ENCODE peak calls at places on chromosome 19, in seven cellular contexts. One of them, this sample, is unnamed.

GRCh38 chr19:32164384-32164992 is 180.9 kb upstream of the ZNF507 start:
- DNase-seq in tibial artery: no peak
- DNase-seq in AG10803: no peak
- DNase-seq in DND-41: no peak
- DNase-seq in adrenal gland: no peak
- DNase-seq in BE2C: no peak
- DNase-seq in lung: no peak
- DNase-seq in this sample: no peak

GRCh38 chr19:39929750-39930149 is 4.7 kb downstream of the FCGBP start:
- DNase-seq in tibial artery: no peak
- DNase-seq in AG10803: no peak
- DNase-seq in DND-41: no peak
- DNase-seq in adrenal gland: no peak
- DNase-seq in BE2C: no peak
- DNase-seq in lung: no peak
- DNase-seq in this sample: no peak

GRCh38 chr19:33299061-33299665 is 3.2 kb downstream of the CEBPA start:
- DNase-seq in tibial artery: no peak
- DNase-seq in AG10803: no peak
- DNase-seq in DND-41: no peak
- DNase-seq in adrenal gland: no peak
- DNase-seq in BE2C: no peak
- DNase-seq in lung: no peak
- DNase-seq in this sample: no peak

GRCh38 chr19:8262431-8262830 is 45.7 kb downstream of the CD320 start:
- DNase-seq in tibial artery: peak
- DNase-seq in AG10803: no peak
- DNase-seq in DND-41: no peak
- DNase-seq in adrenal gland: peak
- DNase-seq in BE2C: no peak
- DNase-seq in lung: no peak
- DNase-seq in this sample: peak

GRCh38 chr19:6333439-6333838 is at the start of gene ACER1:
- DNase-seq in tibial artery: no peak
- DNase-seq in AG10803: no peak
- DNase-seq in DND-41: no peak
- DNase-seq in adrenal gland: no peak
- DNase-seq in BE2C: no peak
- DNase-seq in lung: no peak
- DNase-seq in this sample: no peak

GRCh38 chr19:28847468-28847867 is 365.5 kb downstream of the UQCRFS1 start:
- DNase-seq in tibial artery: no peak
- DNase-seq in AG10803: peak
- DNase-seq in DND-41: no peak
- DNase-seq in adrenal gland: no peak
- DNase-seq in BE2C: no peak
- DNase-seq in lung: no peak
- DNase-seq in this sample: no peak

GRCh38 chr19:33260628-33261418 is 35.2 kb upstream of the SLC7A10 start:
- DNase-seq in tibial artery: no peak
- DNase-seq in AG10803: no peak
- DNase-seq in DND-41: peak
- DNase-seq in adrenal gland: no peak
- DNase-seq in BE2C: no peak
- DNase-seq in lung: no peak
- DNase-seq in this sample: no peak

GRCh38 chr19:31096047-31096446 is 253.2 kb downstream of the TSHZ3 start:
- DNase-seq in tibial artery: no peak
- DNase-seq in AG10803: no peak
- DNase-seq in DND-41: no peak
- DNase-seq in adrenal gland: no peak
- DNase-seq in BE2C: no peak
- DNase-seq in lung: no peak
- DNase-seq in this sample: no peak

GRCh38 chr19:5138606-5139594 is 170.0 kb downstream of the KDM4B start:
- DNase-seq in tibial artery: no peak
- DNase-seq in AG10803: peak
- DNase-seq in DND-41: peak
- DNase-seq in adrenal gland: no peak
- DNase-seq in BE2C: peak
- DNase-seq in lung: peak
- DNase-seq in this sample: peak

GRCh38 chr19:3108775-3109174 is 14.6 kb downstream of the GNA11 start:
- DNase-seq in tibial artery: no peak
- DNase-seq in AG10803: peak
- DNase-seq in DND-41: peak
- DNase-seq in adrenal gland: peak
- DNase-seq in BE2C: peak
- DNase-seq in lung: peak
- DNase-seq in this sample: peak

GRCh38 chr19:41998246-41999020 is 4.4 kb upstream of the ATP1A3 start:
- DNase-seq in tibial artery: no peak
- DNase-seq in AG10803: peak
- DNase-seq in DND-41: no peak
- DNase-seq in adrenal gland: peak
- DNase-seq in BE2C: peak
- DNase-seq in lung: no peak
- DNase-seq in this sample: peak

GRCh38 chr19:28859811-28860210 is 353.1 kb downstream of the UQCRFS1 start:
- DNase-seq in tibial artery: no peak
- DNase-seq in AG10803: no peak
- DNase-seq in DND-41: no peak
- DNase-seq in adrenal gland: no peak
- DNase-seq in BE2C: no peak
- DNase-seq in lung: no peak
- DNase-seq in this sample: no peak

GRCh38 chr19:16594131-16594586 is 21.9 kb upstream of the SLC35E1 start:
- DNase-seq in tibial artery: no peak
- DNase-seq in AG10803: no peak
- DNase-seq in DND-41: peak
- DNase-seq in adrenal gland: no peak
- DNase-seq in BE2C: no peak
- DNase-seq in lung: no peak
- DNase-seq in this sample: peak

GRCh38 chr19:39546599-39546998 is 6.6 kb upstream of the EID2 start:
- DNase-seq in tibial artery: no peak
- DNase-seq in AG10803: no peak
- DNase-seq in DND-41: no peak
- DNase-seq in adrenal gland: no peak
- DNase-seq in BE2C: no peak
- DNase-seq in lung: no peak
- DNase-seq in this sample: no peak

GRCh38 chr19:33763661-33764343 is 32.9 kb upstream of the KCTD15 start:
- DNase-seq in tibial artery: no peak
- DNase-seq in AG10803: no peak
- DNase-seq in DND-41: no peak
- DNase-seq in adrenal gland: no peak
- DNase-seq in BE2C: peak
- DNase-seq in lung: no peak
- DNase-seq in this sample: no peak

GRCh38 chr19:3095375-3096191 is 1.4 kb downstream of the GNA11 start:
- DNase-seq in tibial artery: no peak
- DNase-seq in AG10803: no peak
- DNase-seq in DND-41: peak
- DNase-seq in adrenal gland: peak
- DNase-seq in BE2C: no peak
- DNase-seq in lung: no peak
- DNase-seq in this sample: no peak

GRCh38 chr19:2575734-2576481 is 100.0 kb downstream of the GADD45B start:
- DNase-seq in tibial artery: peak
- DNase-seq in AG10803: peak
- DNase-seq in DND-41: no peak
- DNase-seq in adrenal gland: no peak
- DNase-seq in BE2C: peak
- DNase-seq in lung: no peak
- DNase-seq in this sample: no peak

GRCh38 chr19:48726573-48726972 is 7.0 kb upstream of the MAMSTR start:
- DNase-seq in tibial artery: no peak
- DNase-seq in AG10803: no peak
- DNase-seq in DND-41: peak
- DNase-seq in adrenal gland: no peak
- DNase-seq in BE2C: no peak
- DNase-seq in lung: no peak
- DNase-seq in this sample: no peak

GRCh38 chr19:15466851-15467733 is 2.7 kb upstream of the RASAL3 start:
- DNase-seq in tibial artery: no peak
- DNase-seq in AG10803: peak
- DNase-seq in DND-41: peak
- DNase-seq in adrenal gland: no peak
- DNase-seq in BE2C: no peak
- DNase-seq in lung: no peak
- DNase-seq in this sample: no peak

GRCh38 chr19:5137114-5137513 is 168.2 kb downstream of the KDM4B start:
- DNase-seq in tibial artery: no peak
- DNase-seq in AG10803: no peak
- DNase-seq in DND-41: no peak
- DNase-seq in adrenal gland: no peak
- DNase-seq in BE2C: no peak
- DNase-seq in lung: no peak
- DNase-seq in this sample: no peak

DNA sequence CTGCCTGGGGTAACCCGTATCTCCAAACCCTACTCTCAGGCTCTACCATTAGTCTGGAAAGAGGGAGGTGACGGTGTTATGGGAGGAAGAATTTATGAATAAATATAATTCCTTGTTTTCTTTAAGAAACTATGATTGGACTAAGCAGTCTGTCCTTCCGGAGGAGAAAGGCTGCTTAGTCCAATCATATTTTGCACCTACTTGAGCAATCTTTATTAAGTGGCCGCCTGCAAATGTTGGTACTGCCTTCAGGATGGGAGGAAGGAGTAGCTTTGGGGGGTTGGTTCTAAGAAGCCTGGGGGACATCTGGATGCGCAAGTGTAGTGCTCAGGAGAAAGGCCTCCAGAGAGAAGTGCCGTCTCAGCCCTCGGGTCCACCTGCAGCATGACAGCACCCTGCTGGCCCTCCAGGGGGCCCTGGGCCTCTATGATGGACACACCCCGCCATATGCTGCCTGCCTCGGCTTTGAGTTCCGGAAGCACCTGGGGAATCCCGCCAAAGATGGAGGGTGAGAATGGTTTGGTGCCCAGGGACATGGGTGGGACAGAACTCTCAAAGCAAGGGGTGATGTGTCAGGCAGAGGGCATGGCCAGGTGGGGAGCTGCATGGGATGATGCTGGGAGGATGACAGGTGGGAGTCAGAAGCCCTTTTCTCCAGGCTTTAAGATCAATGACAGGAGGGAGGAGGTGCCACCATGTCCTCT is 4.0 kb downstream of the ACP4 start:
- DNase-seq in tibial artery: no peak
- DNase-seq in AG10803: no peak
- DNase-seq in DND-41: peak
- DNase-seq in adrenal gland: no peak
- DNase-seq in BE2C: peak
- DNase-seq in lung: no peak
- DNase-seq in this sample: no peak
- TF ChIP-seq CTCF in tibial artery: no peak
- TF ChIP-seq CTCF in AG10803: no peak
- TF ChIP-seq CTCF in DND-41: peak
- TF ChIP-seq CTCF in adrenal gland: no peak
- TF ChIP-seq CTCF in BE2C: peak
- TF ChIP-seq CTCF in lung: no peak
- TF ChIP-seq CTCF in this sample: no peak

GRCh38 chr19:10380311-10381102 is at the start of gene TYK2:
- DNase-seq in tibial artery: peak
- DNase-seq in AG10803: peak
- DNase-seq in DND-41: peak
- DNase-seq in adrenal gland: peak
- DNase-seq in BE2C: peak
- DNase-seq in lung: peak
- DNase-seq in this sample: peak
- TF ChIP-seq CTCF in tibial artery: no peak
- TF ChIP-seq CTCF in AG10803: no peak
- TF ChIP-seq CTCF in DND-41: no peak
- TF ChIP-seq CTCF in adrenal gland: no peak
- TF ChIP-seq CTCF in BE2C: no peak
- TF ChIP-seq CTCF in lung: no peak
- TF ChIP-seq CTCF in this sample: no peak

DNA sequence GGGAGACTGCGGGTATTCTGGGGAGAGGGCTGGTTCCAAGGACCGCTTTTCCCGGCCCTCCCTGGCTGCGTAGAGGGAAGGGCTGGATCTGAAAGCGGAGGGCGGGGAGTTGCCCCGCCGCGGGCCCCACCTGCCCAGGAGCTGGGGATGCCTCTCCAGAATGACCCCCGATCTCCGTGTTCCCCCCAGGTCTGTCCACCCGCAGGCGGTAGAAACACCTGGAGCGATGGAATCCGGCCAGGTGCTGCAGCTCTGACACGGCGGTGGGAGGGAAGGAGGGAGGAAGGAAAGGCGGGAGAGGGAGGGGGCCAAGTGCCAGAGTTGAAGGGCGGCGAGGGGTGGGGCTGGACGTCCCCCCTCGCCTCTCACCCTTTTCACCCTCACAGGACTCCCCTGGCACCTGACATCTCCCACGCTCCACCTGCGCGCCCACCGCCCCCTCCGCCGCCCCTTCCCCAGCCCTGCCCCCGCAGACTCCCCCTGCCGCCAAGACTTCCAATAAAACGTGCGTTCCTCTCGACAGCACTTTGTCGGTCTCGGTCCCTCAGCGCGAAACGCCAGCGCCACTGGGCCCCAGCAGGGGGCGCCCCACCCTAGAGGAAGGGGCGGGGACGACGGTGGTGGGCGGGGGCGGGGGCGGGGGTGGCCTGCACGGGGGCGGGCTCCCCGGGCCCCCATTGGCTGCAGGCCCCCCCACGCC is 374 bp upstream of the FXYD7 start:
- DNase-seq in tibial artery: no peak
- DNase-seq in AG10803: no peak
- DNase-seq in DND-41: peak
- DNase-seq in adrenal gland: peak
- DNase-seq in BE2C: peak
- DNase-seq in lung: no peak
- DNase-seq in this sample: peak
- TF ChIP-seq CTCF in tibial artery: peak
- TF ChIP-seq CTCF in AG10803: peak
- TF ChIP-seq CTCF in DND-41: peak
- TF ChIP-seq CTCF in adrenal gland: peak
- TF ChIP-seq CTCF in BE2C: peak
- TF ChIP-seq CTCF in lung: no peak
- TF ChIP-seq CTCF in this sample: no peak

DNA sequence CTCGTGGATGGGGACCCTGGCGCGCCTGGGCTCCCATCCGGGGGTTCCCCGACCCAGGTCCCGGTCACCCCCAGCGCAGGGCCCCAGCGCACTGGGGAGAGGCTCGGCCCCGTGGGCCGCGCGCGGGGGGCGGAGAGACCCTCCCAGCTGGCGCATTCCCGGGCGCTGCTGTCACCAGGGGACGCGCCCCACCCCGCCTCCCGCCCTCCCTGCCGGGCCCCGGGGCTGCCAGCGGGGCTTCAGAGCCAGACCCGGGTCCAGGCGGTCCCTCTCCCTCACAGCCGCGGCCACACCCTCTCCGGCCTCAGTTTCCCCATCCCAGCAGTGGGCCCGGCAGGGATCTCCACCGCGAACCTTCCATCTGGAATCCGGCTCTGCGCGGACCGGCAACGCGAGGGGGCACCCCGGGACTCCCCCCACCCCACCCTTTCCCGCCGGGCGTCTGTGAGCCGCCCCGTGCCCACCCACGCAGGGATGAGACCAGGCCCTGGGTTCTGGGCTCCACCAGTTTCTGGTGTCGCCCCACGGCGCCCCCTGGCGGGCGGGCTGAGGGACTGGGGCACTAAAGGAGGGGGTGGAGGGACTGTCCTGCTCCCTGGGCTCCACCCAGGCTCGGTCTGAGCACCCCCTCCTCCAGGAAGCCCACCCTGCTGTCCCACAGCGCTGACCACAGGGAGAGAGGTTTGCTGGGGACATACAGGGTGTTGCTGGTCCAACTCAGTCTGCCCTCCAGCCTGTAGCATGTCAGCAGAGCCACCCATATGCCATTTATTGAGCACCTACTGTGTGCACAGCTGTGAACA is 874 bp upstream of the ADAMTSL5 start:
- DNase-seq in tibial artery: no peak
- DNase-seq in AG10803: peak
- DNase-seq in DND-41: peak
- DNase-seq in adrenal gland: no peak
- DNase-seq in BE2C: peak
- DNase-seq in lung: peak
- DNase-seq in this sample: peak
- TF ChIP-seq CTCF in tibial artery: peak
- TF ChIP-seq CTCF in AG10803: peak
- TF ChIP-seq CTCF in DND-41: peak
- TF ChIP-seq CTCF in adrenal gland: peak
- TF ChIP-seq CTCF in BE2C: peak
- TF ChIP-seq CTCF in lung: peak
- TF ChIP-seq CTCF in this sample: no peak